ENCODE peak calls at places on chromosomes 4 and X, in four cellular contexts. P is aorta, O is BE2C, K is psoas muscle. D is an unnamed sample.

GRCh38 chr4:143184217-143184502 is 557 bp upstream of the USP38 start:
- DNase-seq in P (no peak), O (no peak), K (no peak), D (no peak)

GRCh38 chr4:13905543-13905942 is 278.0 kb upstream of the BOD1L1 start:
- DNase-seq in P (no peak), O (no peak), K (no peak), D (no peak)

GRCh38 chrX:55008571-55009358 is 8.6 kb downstream of the APEX2 start:
- DNase-seq in P (no peak), O (no peak), K (peak; percentile 39), D (no peak)

GRCh38 chr4:118758293-118758692 is 73.1 kb downstream of the METTL14 start:
- DNase-seq in P (no peak), O (no peak), K (no peak), D (no peak)

GRCh38 chr4:76738081-76738931 is 159.6 kb downstream of the SOWAHB start:
- DNase-seq in P (peak; percentile 74), O (no peak), K (no peak), D (peak; percentile 23)

GRCh38 chr4:184237612-184238011 is 19.9 kb upstream of the ENPP6 start:
- DNase-seq in P (no peak), O (no peak), K (no peak), D (no peak)

GRCh38 chr4:4409416-4410115 is 22.7 kb downstream of the NSG1 start:
- DNase-seq in P (peak; percentile 40), O (no peak), K (no peak), D (no peak)

GRCh38 chr4:10186228-10187214 is 69.9 kb upstream of the WDR1 start:
- DNase-seq in P (no peak), O (no peak), K (no peak), D (no peak)

GRCh38 chr4:149638073-149638472 is 177.6 kb downstream of the IQCM start:
- DNase-seq in P (no peak), O (no peak), K (no peak), D (no peak)

GRCh38 chr4:152398060-152398459 is 137.8 kb downstream of the FBXW7 start:
- DNase-seq in P (no peak), O (no peak), K (no peak), D (no peak)

GRCh38 chrX:39559229-39559628 is 538.5 kb downstream of the BCOR start:
- DNase-seq in P (no peak), O (no peak), K (no peak), D (no peak)

GRCh38 chr4:74423101-74423500 is 21.8 kb upstream of the AREG start:
- DNase-seq in P (no peak), O (no peak), K (no peak), D (peak; percentile 19)

GRCh38 chr4:125582302-125582701 is 267.5 kb downstream of the FAT4 start:
- DNase-seq in P (no peak), O (no peak), K (no peak), D (no peak)

GRCh38 chr4:181692965-181693364 is 550.2 kb upstream of the TENM3 start:
- DNase-seq in P (no peak), O (no peak), K (no peak), D (no peak)

GRCh38 chrX:31181377-31182038 is 109.7 kb upstream of the FTHL17 start:
- DNase-seq in P (no peak), O (no peak), K (no peak), D (no peak)

GRCh38 chr4:77432702-77433101 is 172.9 kb upstream of the CXCL13 start:
- DNase-seq in P (no peak), O (no peak), K (no peak), D (no peak)

GRCh38 chr4:133641191-133641590 is 492.1 kb downstream of the PCDH10 start:
- DNase-seq in P (no peak), O (no peak), K (no peak), D (no peak)

GRCh38 chr4:161438096-161438495 is 725.7 kb downstream of the FSTL5 start:
- DNase-seq in P (no peak), O (no peak), K (no peak), D (no peak)

GRCh38 chrX:134512566-134512965 is 52.6 kb downstream of the HPRT1 start:
- DNase-seq in P (no peak), O (no peak), K (no peak), D (no peak)

GRCh38 chrX:46704767-46705386 is 54.0 kb downstream of the SLC9A7 start:
- DNase-seq in P (no peak), O (no peak), K (no peak), D (no peak)

GRCh38 chr4:112951362-112951962 is 98.0 kb upstream of the ANK2 start:
- DNase-seq in P (no peak), O (no peak), K (no peak), D (no peak)

GRCh38 chrX:40154229-40154852 is 56.6 kb upstream of the BCOR start:
- DNase-seq in P (peak; percentile 63), O (peak; percentile 72), K (no peak), D (peak; percentile 44)

GRCh38 chr4:113565702-113566012 is 195.9 kb downstream of the CAMK2D start:
- DNase-seq in P (no peak), O (no peak), K (no peak), D (no peak)

GRCh38 chr4:19831644-19832285 is 419.9 kb upstream of the SLIT2 start:
- DNase-seq in P (no peak), O (no peak), K (no peak), D (no peak)

GRCh38 chrX:71128166-71128833 is 9.9 kb downstream of the MED12 start:
- DNase-seq in P (no peak), O (no peak), K (no peak), D (no peak)

GRCh38 chrX:44245730-44246129 is 97.7 kb downstream of the EFHC2 start:
- DNase-seq in P (no peak), O (no peak), K (no peak), D (no peak)

GRCh38 chr4:25667931-25668557 is 12.4 kb downstream of the SLC34A2 start:
- DNase-seq in P (no peak), O (no peak), K (no peak), D (no peak)

GRCh38 chr4:168881754-168882153 is 128.3 kb downstream of the CBR4 start:
- DNase-seq in P (no peak), O (no peak), K (no peak), D (no peak)

GRCh38 chrX:39755152-39756032 is 342.4 kb downstream of the BCOR start:
- DNase-seq in P (peak; percentile 92), O (peak; percentile 88), K (peak; percentile 88), D (peak; percentile 78)

GRCh38 chrX:10620121-10620699 is at the start of gene MID1:
- DNase-seq in P (peak; percentile 69), O (peak; percentile 69), K (peak; percentile 51), D (peak; percentile 64)

GRCh38 chr4:149409186-149410056 is 406.2 kb downstream of the IQCM start:
- DNase-seq in P (peak; percentile 63), O (no peak), K (peak; percentile 44), D (no peak)

GRCh38 chrX:42495139-42495538 is 282.8 kb downstream of the PPP1R2C start:
- DNase-seq in P (no peak), O (no peak), K (no peak), D (no peak)

GRCh38 chrX:78944351-78944750 is 840 bp upstream of the P2RY10 start:
- DNase-seq in P (no peak), O (no peak), K (no peak), D (no peak)
- H3K27me3 ChIP-seq in P (no peaks in the 10 kb centered on the region), O (no peaks in the 10 kb centered on the region), K (no peaks in the 10 kb centered on the region), D (no peaks in the 10 kb centered on the region)

GRCh38 chrX:15973299-15973698 is 118.7 kb upstream of the AP1S2 start:
- DNase-seq in P (no peak), O (peak; percentile 26), K (no peak), D (peak; percentile 5)
- H3K27me3 ChIP-seq in P (no peaks in the 10 kb centered on the region), O (no peaks in the 10 kb centered on the region), K (no peaks in the 10 kb centered on the region), D (no peaks in the 10 kb centered on the region)

GRCh38 chr4:183011213-183011907 is 87.7 kb upstream of the WWC2 start:
- DNase-seq in P (no peak), O (no peak), K (no peak), D (no peak)
- H3K27me3 ChIP-seq in P (no peaks in the 10 kb centered on the region), O (peaks cover 6% of the 10 kb centered on the region), K (no peaks in the 10 kb centered on the region), D (no peaks in the 10 kb centered on the region)

GRCh38 chr4:16092682-16093319 is 9.0 kb upstream of the PROM1 start:
- DNase-seq in P (no peak), O (no peak), K (no peak), D (no peak)
- H3K27me3 ChIP-seq in P (no peaks in the 10 kb centered on the region), O (peaks cover 26% of the 10 kb centered on the region), K (no peaks in the 10 kb centered on the region), D (no peaks in the 10 kb centered on the region)

DNA sequence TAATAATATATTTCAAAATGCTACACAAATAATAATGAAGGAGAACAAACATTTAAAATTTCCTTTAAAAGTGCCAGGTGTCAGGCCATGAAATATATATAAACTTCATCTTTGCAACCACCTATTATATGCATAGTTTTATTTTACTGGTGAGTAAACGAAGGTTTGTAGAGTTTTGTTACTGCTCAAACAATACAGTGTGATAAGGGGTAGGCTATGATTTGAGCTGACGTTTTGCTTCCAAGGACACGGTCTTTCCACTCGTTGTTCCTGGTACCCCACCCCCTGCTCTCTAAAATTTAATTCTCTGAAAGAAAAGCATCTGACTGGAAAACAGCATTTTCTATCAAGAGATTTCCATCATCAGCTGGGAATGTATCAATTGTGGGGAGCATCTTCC is 27.2 kb upstream of the GPRIN3 start:
- DNase-seq in P (no peak), O (no peak), K (no peak), D (no peak)
- H3K27me3 ChIP-seq in P (no peaks in the 10 kb centered on the region), O (peaks cover 4% of the 10 kb centered on the region), K (no peaks in the 10 kb centered on the region), D (no peaks in the 10 kb centered on the region)

D was measured in body of pancreas.